ENCODE peak calls at places on chromosomes 11 and 22, in six cellular contexts. F is endothelial cell, C is ovary, H is esophagus squamous epithelium, M is right lobe of liver, J is transverse colon. U is an unnamed sample.

GRCh38 chr11:125448136-125448535 is 47.9 kb downstream of the FEZ1 start:
- DNase-seq in M (no peak), H (no peak), J (no peak), F (no peak), C (no peak), U (no peak)

GRCh38 chr11:41328324-41328723 is 131.1 kb downstream of the LRRC4C start:
- DNase-seq in H (no peak), C (no peak), M (no peak), J (no peak), F (no peak), U (no peak)

GRCh38 chr11:68150029-68150428 is 28.8 kb upstream of the CHKA start:
- DNase-seq in M (no peak), C (no peak), J (no peak), H (no peak), F (peak), U (no peak)

GRCh38 chr11:128579790-128580504 is 7.4 kb downstream of the ETS1 start:
- DNase-seq in M (no peak), J (no peak), F (no peak), H (no peak), C (no peak), U (peak)

GRCh38 chr11:3088806-3089205 is 31.6 kb upstream of the CARS1 start:
- DNase-seq in M (no peak), H (no peak), J (no peak), F (no peak), C (no peak), U (peak)

GRCh38 chr11:65439331-65440181 is 17.0 kb downstream of the NEAT1 start:
- DNase-seq in C (peak), F (no peak), M (peak), H (no peak), J (no peak), U (no peak)

GRCh38 chr11:134468081-134468668 is 56.1 kb upstream of the B3GAT1 start:
- DNase-seq in C (no peak), M (peak), J (peak), H (no peak), F (no peak), U (no peak)

GRCh38 chr11:124917115-124917637 is 1.9 kb upstream of the HEPN1 start:
- DNase-seq in J (no peak), H (no peak), M (no peak), C (no peak), F (no peak), U (no peak)

GRCh38 chr22:20240900-20241299 is 27.2 kb downstream of the RTN4R start:
- DNase-seq in H (no peak), F (no peak), J (no peak), C (no peak), M (no peak), U (no peak)

GRCh38 chr22:35102663-35103062 is 36.7 kb downstream of the ISX start:
- DNase-seq in M (no peak), F (no peak), J (peak), C (no peak), H (no peak), U (peak)

GRCh38 chr11:58485961-58486360 is 21.9 kb downstream of the OR5B21 start:
- DNase-seq in F (no peak), J (no peak), C (no peak), H (no peak), M (no peak), U (no peak)

GRCh38 chr22:47631571-47632102 is 869.2 kb downstream of the TBC1D22A start:
- DNase-seq in F (no peak), H (no peak), J (no peak), M (no peak), C (peak), U (no peak)

GRCh38 chr11:7522106-7522505 is 8.3 kb downstream of the PPFIBP2 start:
- DNase-seq in F (no peak), C (no peak), M (no peak), H (no peak), J (no peak), U (no peak)

GRCh38 chr22:24816841-24817240 is 10.8 kb downstream of the SGSM1 start:
- DNase-seq in H (no peak), M (no peak), J (peak), F (no peak), C (no peak), U (no peak)

GRCh38 chr11:59186130-59186594 is 14.2 kb downstream of the DTX4 start:
- DNase-seq in F (peak), M (no peak), J (peak), C (peak), H (no peak), U (peak)

GRCh38 chr11:8095356-8095755 is 14.3 kb downstream of the TUB start:
- DNase-seq in C (no peak), H (no peak), M (peak), F (no peak), J (no peak), U (no peak)

GRCh38 chr22:33519140-33519973 is 400.9 kb downstream of the LARGE1 start:
- DNase-seq in C (peak), F (peak), M (no peak), H (no peak), J (peak), U (peak)

GRCh38 chr11:45091563-45092392 is 54.7 kb upstream of the PRDM11 start:
- DNase-seq in C (no peak), J (no peak), F (peak), M (peak), H (no peak), U (no peak)

GRCh38 chr11:9461068-9461759 is 402 bp downstream of the ZNF143 start:
- DNase-seq in H (peak), C (peak), M (peak), F (peak), J (peak), U (peak)

GRCh38 chr11:77037057-77037456 is 2.9 kb downstream of the B3GNT6 start:
- DNase-seq in F (no peak), C (no peak), J (no peak), M (no peak), H (no peak), U (no peak)

GRCh38 chr11:46914363-46914762 is 4.0 kb downstream of the LRP4 start:
- DNase-seq in H (no peak), C (no peak), J (no peak), F (no peak), M (no peak), U (no peak)

GRCh38 chr11:64970731-64971151 is 1.2 kb downstream of the MAJIN start:
- DNase-seq in M (no peak), F (no peak), J (peak), C (no peak), H (no peak), U (no peak)

GRCh38 chr22:40533712-40534378 is 102.7 kb downstream of the MRTFA start:
- DNase-seq in J (peak), F (no peak), C (no peak), M (no peak), H (no peak), U (peak)

GRCh38 chr11:24635588-24636290 is 138.9 kb downstream of the LUZP2 start:
- DNase-seq in H (no peak), C (no peak), F (no peak), M (no peak), J (no peak), U (no peak)

GRCh38 chr22:50104149-50104548 is 14.3 kb downstream of the MOV10L1 start:
- DNase-seq in C (no peak), F (no peak), M (no peak), H (no peak), J (no peak), U (no peak)

GRCh38 chr11:79052539-79052938 is 388.3 kb downstream of the TENM4 start:
- DNase-seq in F (peak), H (no peak), C (no peak), J (no peak), M (no peak), U (no peak)

DNA sequence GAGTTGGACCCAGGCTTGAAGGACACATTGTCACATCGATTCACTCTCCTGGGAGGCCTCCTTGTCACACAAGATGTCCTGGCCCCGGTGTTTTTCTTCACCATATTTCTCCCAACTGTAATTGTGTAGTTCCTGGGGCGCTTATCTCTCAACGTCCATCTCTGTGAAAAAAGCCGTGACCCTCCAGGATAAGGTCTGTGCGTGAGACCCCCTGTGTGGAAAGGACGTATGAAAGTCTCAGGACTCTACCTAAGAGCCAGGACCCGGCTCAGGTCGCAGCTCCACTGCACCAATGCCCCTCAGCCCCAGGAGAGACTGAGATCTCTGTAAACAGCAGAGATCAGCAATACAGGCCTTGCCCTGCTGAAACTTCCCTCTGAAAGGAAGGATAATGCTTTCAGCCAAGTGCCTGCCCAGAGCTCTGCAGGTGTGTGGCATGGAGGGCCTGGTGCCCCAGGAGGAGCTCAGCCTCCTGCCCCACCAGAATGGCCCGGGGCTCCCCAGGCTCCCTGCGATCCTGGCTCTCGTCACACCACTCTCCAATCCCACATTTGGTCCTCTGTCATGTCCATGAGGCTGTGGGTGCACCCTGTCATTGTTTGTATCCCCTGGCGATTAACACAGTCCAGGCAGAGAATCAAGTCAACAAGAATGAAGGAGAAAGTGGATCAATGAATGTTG is 119.2 kb upstream of the TMEM45B start:
- DNase-seq in H (no peak), F (no peak), C (no peak), J (no peak), M (no peak), U (peak)
- TF ChIP-seq CTCF in H (no peak), F (no peak), C (no peak), J (no peak), M (no peak), U (no peak)

GRCh38 chr11:74090701-74091100 is 80.1 kb downstream of the C2CD3 start:
- DNase-seq in M (no peak), J (no peak), C (no peak), F (no peak), H (no peak), U (no peak)
- TF ChIP-seq CTCF in M (peak), J (no peak), C (no peak), F (no peak), H (peak), U (peak)

DNA sequence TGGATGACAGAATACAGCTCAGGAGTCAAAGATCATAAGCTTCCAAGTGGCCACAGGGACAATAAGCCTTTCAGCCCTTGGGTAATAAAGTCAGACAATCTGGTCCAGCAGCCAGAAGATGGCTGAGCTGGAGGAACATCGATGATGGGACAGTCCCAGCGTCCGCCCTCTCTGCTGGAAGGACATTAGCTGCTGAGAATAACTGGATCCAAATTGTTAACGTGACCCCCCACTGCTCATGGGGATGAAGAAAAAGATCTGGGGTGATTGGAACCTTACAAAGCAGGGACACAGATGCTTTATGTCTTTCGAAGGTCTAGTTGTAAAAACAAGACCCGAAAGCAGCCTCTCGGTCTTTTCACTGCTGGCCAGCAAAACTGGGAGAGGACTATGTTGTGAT is 71.0 kb downstream of the IGLL5 start:
- DNase-seq in M (no peak), H (no peak), C (no peak), J (no peak), F (no peak), U (no peak)
- TF ChIP-seq CTCF in M (no peak), H (no peak), C (no peak), J (no peak), F (no peak), U (no peak)

GRCh38 chr22:28714043-28714442 is 27.6 kb downstream of the CHEK2 start:
- DNase-seq in H (no peak), M (no peak), F (no peak), C (no peak), J (no peak), U (no peak)
- TF ChIP-seq CTCF in H (no peak), M (no peak), F (no peak), C (no peak), J (no peak), U (no peak)

GRCh38 chr11:22668005-22668796 is 1.8 kb downstream of the GAS2 start:
- DNase-seq in J (no peak), M (no peak), C (no peak), F (no peak), H (no peak), U (no peak)

GRCh38 chr11:22671751-22672150 is 5.3 kb downstream of the GAS2 start:
- DNase-seq in J (no peak), F (no peak), M (no peak), H (no peak), C (no peak), U (no peak)

GRCh38 chr11:22669368-22669767 is 3.0 kb downstream of the GAS2 start:
- DNase-seq in J (no peak), M (no peak), F (no peak), C (no peak), H (no peak), U (no peak)

GRCh38 chr11:22666700-22667439 is 459 bp downstream of the GAS2 start:
- DNase-seq in C (peak), H (no peak), M (peak), F (peak), J (peak), U (peak)

GRCh38 chr11:22670803-22671202 is 4.4 kb downstream of the GAS2 start:
- DNase-seq in C (no peak), H (no peak), M (no peak), F (no peak), J (no peak), U (no peak)
- TF ChIP-seq CTCF in C (no peak), H (peak), M (peak), F (no peak), J (peak), U (peak)

U was measured in GM13976.